ENCODE peak calls at places on chromosomes 7 and 10, in seven cellular contexts. Z is DND-41, X is foreskin fibroblast, L is GM13977, D is fibroblast of the aortic adventitia, P is coronary artery, M is cardiac muscle cell. A is an unnamed sample.

GRCh38 chr10:120392671-120393079 is 64.4 kb upstream of the PLPP4 start:
- DNase-seq in Z (no peak), X (no peak), P (no peak), M (no peak), L (no peak), D (no peak), A (peak; percentile 72)

GRCh38 chr7:131154380-131154779 is 173.3 kb upstream of the MKLN1 start:
- DNase-seq in Z (no peak), M (no peak), D (no peak), P (no peak), L (no peak), X (no peak), A (no peak)

GRCh38 chr10:103498936-103499638 is 5.6 kb downstream of the NEURL1 start:
- DNase-seq in M (no peak), L (no peak), Z (no peak), D (no peak), X (no peak), P (no peak), A (no peak)

GRCh38 chr7:36155811-36156361 is 2.8 kb downstream of the EEPD1 start:
- DNase-seq in M (no peak), Z (peak; percentile 24), X (no peak), L (no peak), D (no peak), P (no peak), A (no peak)

GRCh38 chr7:69147631-69148030 is 450.6 kb upstream of the AUTS2 start:
- DNase-seq in L (no peak), M (peak; percentile 4), P (no peak), X (no peak), Z (no peak), D (no peak), A (no peak)

GRCh38 chr7:54860003-54860775 is 101.2 kb upstream of the SEC61G start:
- DNase-seq in L (no peak), X (no peak), M (no peak), D (no peak), P (no peak), Z (no peak), A (no peak)

GRCh38 chr7:44981035-44981706 is 2.4 kb upstream of the MYO1G start:
- DNase-seq in L (no peak), X (no peak), D (no peak), Z (peak; percentile 23), M (no peak), P (no peak), A (no peak)

GRCh38 chr7:21526007-21526406 is 16.8 kb upstream of the DNAH11 start:
- DNase-seq in P (no peak), Z (no peak), X (no peak), L (no peak), D (peak; percentile 32), M (peak; percentile 3), A (peak; percentile 21)

GRCh38 chr7:19133891-19134290 is 11.3 kb downstream of the FERD3L start:
- DNase-seq in Z (no peak), D (peak; percentile 60), L (no peak), X (peak; percentile 26), P (no peak), M (no peak), A (no peak)

GRCh38 chr10:56605043-56605442 is 244.0 kb upstream of the ZWINT start:
- DNase-seq in M (no peak), D (no peak), L (no peak), X (no peak), Z (no peak), P (no peak), A (no peak)

GRCh38 chr7:45202618-45203017 is 45.0 kb downstream of the RAMP3 start:
- DNase-seq in M (no peak), P (peak; percentile 55), D (no peak), X (no peak), Z (no peak), L (no peak), A (no peak)

GRCh38 chr10:16788778-16789177 is 28.4 kb downstream of the RSU1 start:
- DNase-seq in L (no peak), Z (no peak), M (no peak), X (no peak), D (no peak), P (no peak), A (no peak)

GRCh38 chr7:141551080-141551772 is at the start of gene AGK:
- DNase-seq in X (peak; percentile 67), L (peak; percentile 88), D (peak; percentile 78), Z (peak; percentile 86), M (peak; percentile 86), P (peak; percentile 74), A (peak; percentile 64)

GRCh38 chr10:107579970-107580369 is 415.5 kb upstream of the SORCS1 start:
- DNase-seq in D (no peak), X (no peak), P (no peak), M (no peak), Z (no peak), L (no peak), A (peak; percentile 16)

GRCh38 chr7:20596653-20597052 is 18.8 kb upstream of the ABCB5 start:
- DNase-seq in M (peak; percentile 58), P (no peak), L (no peak), D (peak; percentile 83), Z (no peak), X (peak; percentile 66), A (peak; percentile 40)

GRCh38 chr10:35400600-35401268 is 64.4 kb downstream of the CCNY start:
- DNase-seq in X (no peak), M (peak; percentile 27), Z (no peak), D (peak; percentile 52), L (no peak), P (no peak), A (no peak)

GRCh38 chr10:113094114-113094486 is 144.1 kb downstream of the TCF7L2 start:
- DNase-seq in P (no peak), M (peak; percentile 55), Z (no peak), D (no peak), X (peak; percentile 48), L (no peak), A (peak; percentile 47)

GRCh38 chr7:118350260-118350659 is 125.8 kb downstream of the ANKRD7 start:
- DNase-seq in X (no peak), M (no peak), D (no peak), Z (no peak), L (no peak), P (no peak), A (no peak)

GRCh38 chr7:158018971-158019645 is 568.5 kb downstream of the PTPRN2 start:
- DNase-seq in Z (no peak), L (no peak), X (no peak), P (peak; percentile 41), D (no peak), M (no peak), A (no peak)

GRCh38 chr10:114768394-114768786 is 53.2 kb upstream of the FHIP2A start:
- DNase-seq in L (peak; percentile 50), D (no peak), P (no peak), Z (no peak), M (no peak), X (no peak), A (no peak)
- TF ChIP-seq CTCF in L (no peak), D (no peak), P (no peak), Z (no peak), M (no peak), X (no peak), A (no peak)

DNA sequence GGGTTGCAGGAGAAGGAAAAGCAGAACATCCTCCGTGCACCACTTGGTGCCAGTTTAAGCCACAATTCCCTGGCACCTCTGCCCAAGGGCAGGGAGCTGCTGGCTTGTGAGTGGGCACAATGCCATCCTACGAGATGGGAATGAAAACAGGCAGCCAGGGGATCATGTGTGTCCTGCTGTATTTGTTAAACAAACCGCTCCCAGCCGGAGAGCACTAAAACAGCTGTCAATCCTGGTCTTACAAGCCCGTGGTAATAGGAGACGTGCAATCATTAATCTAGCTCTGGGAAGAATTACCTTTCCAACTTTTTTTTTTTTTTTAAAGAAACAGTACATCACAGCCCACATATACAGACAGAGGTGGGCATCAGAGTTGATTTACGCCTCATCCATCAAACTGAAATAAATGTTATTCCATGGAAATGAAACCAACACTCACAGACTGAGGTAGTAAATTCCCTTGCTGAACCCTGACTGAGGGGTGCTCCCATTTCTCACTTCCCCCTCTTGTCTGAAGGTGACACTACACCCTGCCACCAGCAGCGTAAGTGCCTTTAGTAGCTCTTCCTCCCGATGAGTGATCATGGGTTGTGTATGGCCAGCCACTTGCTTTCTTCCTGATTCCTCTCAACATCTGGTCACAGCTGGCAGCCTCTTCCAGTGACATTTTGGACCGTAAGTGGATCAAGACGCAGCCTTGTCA is 143.9 kb downstream of the TEX36 start:
- DNase-seq in L (no peak), X (no peak), M (no peak), D (no peak), Z (no peak), P (no peak), A (peak; percentile 72)
- TF ChIP-seq CTCF in L (no peak), X (no peak), M (no peak), D (no peak), Z (no peak), P (no peak), A (no peak)

GRCh38 chr10:127973810-127974311 is 67.0 kb downstream of the PTPRE start:
- DNase-seq in P (peak; percentile 55), D (no peak), X (no peak), M (no peak), L (no peak), Z (no peak), A (no peak)
- TF ChIP-seq CTCF in P (no peak), D (no peak), X (no peak), M (no peak), L (no peak), Z (no peak), A (no peak)

DNA sequence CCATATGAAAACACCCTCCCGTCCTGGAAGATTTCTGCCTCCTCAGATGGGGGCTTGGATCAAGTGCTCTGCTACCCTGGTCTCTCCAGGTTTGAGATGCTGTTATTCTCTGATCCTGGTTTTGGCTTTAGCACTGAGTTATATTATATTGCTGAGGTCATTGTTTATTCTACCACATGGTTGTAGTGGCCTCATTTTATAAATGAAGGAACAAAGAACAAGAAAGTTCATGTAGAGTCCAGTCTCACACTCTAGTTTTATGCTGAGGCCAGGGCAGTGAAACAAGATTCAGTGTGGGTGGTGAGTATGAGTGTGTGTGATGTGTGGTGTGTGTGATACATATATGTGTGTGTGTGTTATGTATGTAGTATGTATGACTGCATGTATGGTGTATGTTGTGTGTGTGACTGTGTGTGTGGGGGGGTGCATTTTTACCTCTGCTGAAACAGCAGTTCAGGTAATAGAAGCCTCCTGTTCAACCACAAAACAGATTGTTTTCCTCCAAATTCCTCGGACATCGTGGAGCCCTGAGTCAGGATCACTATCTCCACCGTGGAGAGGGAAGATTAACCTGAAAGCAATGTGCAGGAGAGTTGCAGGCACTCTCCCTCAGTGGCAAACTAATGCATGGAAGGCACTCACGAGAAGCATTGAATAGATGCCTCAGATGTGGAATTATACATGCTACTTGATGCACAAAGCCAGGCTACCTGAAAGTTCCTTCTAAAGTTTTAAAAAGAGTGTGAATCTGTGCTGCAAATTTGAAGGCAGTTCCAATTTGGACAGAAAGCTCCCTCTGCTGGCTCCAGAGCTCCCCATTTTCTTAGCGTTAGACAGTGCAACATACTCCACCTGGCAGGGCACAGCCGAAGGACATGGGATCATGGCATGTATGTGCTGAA is 80.6 kb downstream of the C7orf25 start:
- DNase-seq in D (peak; percentile 67), M (peak; percentile 66), Z (peak; percentile 40), L (no peak), P (no peak), X (peak; percentile 22), A (peak; percentile 61)
- TF ChIP-seq CTCF in D (peak; percentile 82), M (peak; percentile 88), Z (peak; percentile 74), L (peak; percentile 32), P (peak; percentile 28), X (peak; percentile 83), A (peak; percentile 61)